ENCODE peak calls at places on chromosomes 13 and 19, in eight cellular contexts. One of them, this sample, is unnamed. For H3K9me3 and H3K4me1, the result is how much of the 10 kb centered on the place peaks cover.

GRCh38 chr19:7992575-7992974 is 12.9 kb downstream of the ELAVL1 start:
- DNase-seq in aorta: no peak
- DNase-seq in hepatocyte: no peak
- DNase-seq in esophagus muscularis mucosa: no peak
- DNase-seq in prostate gland: no peak
- DNase-seq in endodermal cell: no peak
- DNase-seq in Peyer's patch: no peak
- DNase-seq in colonic mucosa: no peak
- DNase-seq in this sample: no peak

GRCh38 chr19:16197188-16197621 is 506 bp upstream of the AP1M1 start:
- DNase-seq in aorta: no peak
- DNase-seq in hepatocyte: no peak
- DNase-seq in esophagus muscularis mucosa: no peak
- DNase-seq in prostate gland: no peak
- DNase-seq in endodermal cell: no peak
- DNase-seq in Peyer's patch: no peak
- DNase-seq in colonic mucosa: no peak
- DNase-seq in this sample: no peak

GRCh38 chr19:31693870-31694269 is 344.6 kb upstream of the TSHZ3 start:
- DNase-seq in aorta: no peak
- DNase-seq in hepatocyte: no peak
- DNase-seq in esophagus muscularis mucosa: peak
- DNase-seq in prostate gland: no peak
- DNase-seq in endodermal cell: no peak
- DNase-seq in Peyer's patch: no peak
- DNase-seq in colonic mucosa: no peak
- DNase-seq in this sample: no peak

GRCh38 chr19:16904599-16904998 is 15.8 kb downstream of the F2RL3 start:
- DNase-seq in aorta: no peak
- DNase-seq in hepatocyte: no peak
- DNase-seq in esophagus muscularis mucosa: no peak
- DNase-seq in prostate gland: no peak
- DNase-seq in endodermal cell: no peak
- DNase-seq in Peyer's patch: no peak
- DNase-seq in colonic mucosa: no peak
- DNase-seq in this sample: no peak

GRCh38 chr13:95754069-95754468 is 77.1 kb downstream of the DNAJC3 start:
- DNase-seq in aorta: no peak
- DNase-seq in hepatocyte: no peak
- DNase-seq in esophagus muscularis mucosa: no peak
- DNase-seq in prostate gland: no peak
- DNase-seq in endodermal cell: no peak
- DNase-seq in Peyer's patch: no peak
- DNase-seq in colonic mucosa: no peak
- DNase-seq in this sample: no peak

GRCh38 chr13:40940841-40941240 is 78.3 kb downstream of the ELF1 start:
- DNase-seq in aorta: no peak
- DNase-seq in hepatocyte: no peak
- DNase-seq in esophagus muscularis mucosa: no peak
- DNase-seq in prostate gland: no peak
- DNase-seq in endodermal cell: no peak
- DNase-seq in Peyer's patch: no peak
- DNase-seq in colonic mucosa: no peak
- DNase-seq in this sample: no peak

GRCh38 chr13:79988573-79988972 is 352.4 kb downstream of the SPRY2 start:
- DNase-seq in aorta: no peak
- DNase-seq in hepatocyte: peak
- DNase-seq in esophagus muscularis mucosa: no peak
- DNase-seq in prostate gland: no peak
- DNase-seq in endodermal cell: no peak
- DNase-seq in Peyer's patch: peak
- DNase-seq in colonic mucosa: no peak
- DNase-seq in this sample: peak

GRCh38 chr13:36766295-36766694 is 52.7 kb upstream of the RFXAP start:
- DNase-seq in aorta: no peak
- DNase-seq in hepatocyte: no peak
- DNase-seq in esophagus muscularis mucosa: no peak
- DNase-seq in prostate gland: no peak
- DNase-seq in endodermal cell: no peak
- DNase-seq in Peyer's patch: no peak
- DNase-seq in colonic mucosa: no peak
- DNase-seq in this sample: no peak

GRCh38 chr13:26721251-26721939 is 39.2 kb downstream of the GPR12 start:
- DNase-seq in aorta: peak
- DNase-seq in hepatocyte: no peak
- DNase-seq in esophagus muscularis mucosa: peak
- DNase-seq in prostate gland: no peak
- DNase-seq in endodermal cell: no peak
- DNase-seq in Peyer's patch: no peak
- DNase-seq in colonic mucosa: no peak
- DNase-seq in this sample: no peak

GRCh38 chr13:27493981-27494380 is 43.6 kb upstream of the MTIF3 start:
- DNase-seq in aorta: no peak
- DNase-seq in hepatocyte: no peak
- DNase-seq in esophagus muscularis mucosa: no peak
- DNase-seq in prostate gland: no peak
- DNase-seq in endodermal cell: no peak
- DNase-seq in Peyer's patch: no peak
- DNase-seq in colonic mucosa: no peak
- DNase-seq in this sample: no peak

GRCh38 chr19:15663245-15663644 is 9.6 kb upstream of the CYP4F12 start:
- DNase-seq in aorta: no peak
- DNase-seq in hepatocyte: no peak
- DNase-seq in esophagus muscularis mucosa: no peak
- DNase-seq in prostate gland: no peak
- DNase-seq in endodermal cell: no peak
- DNase-seq in Peyer's patch: no peak
- DNase-seq in colonic mucosa: no peak
- DNase-seq in this sample: no peak

GRCh38 chr19:13987101-13987890 is 18.8 kb downstream of the RFX1 start:
- DNase-seq in aorta: peak
- DNase-seq in hepatocyte: no peak
- DNase-seq in esophagus muscularis mucosa: no peak
- DNase-seq in prostate gland: no peak
- DNase-seq in endodermal cell: peak
- DNase-seq in Peyer's patch: no peak
- DNase-seq in colonic mucosa: no peak
- DNase-seq in this sample: no peak

GRCh38 chr19:16542045-16542893 is at the start of gene CHERP:
- DNase-seq in aorta: peak
- DNase-seq in hepatocyte: peak
- DNase-seq in esophagus muscularis mucosa: peak
- DNase-seq in prostate gland: peak
- DNase-seq in endodermal cell: peak
- DNase-seq in Peyer's patch: peak
- DNase-seq in colonic mucosa: peak
- DNase-seq in this sample: peak

GRCh38 chr19:40717325-40717879 is 490 bp downstream of the ITPKC start:
- DNase-seq in aorta: peak
- DNase-seq in hepatocyte: no peak
- DNase-seq in esophagus muscularis mucosa: no peak
- DNase-seq in prostate gland: peak
- DNase-seq in endodermal cell: no peak
- DNase-seq in Peyer's patch: peak
- DNase-seq in colonic mucosa: peak
- DNase-seq in this sample: no peak

GRCh38 chr19:677201-677600 is 1.0 kb downstream of the FSTL3 start:
- DNase-seq in aorta: peak
- DNase-seq in hepatocyte: peak
- DNase-seq in esophagus muscularis mucosa: no peak
- DNase-seq in prostate gland: no peak
- DNase-seq in endodermal cell: peak
- DNase-seq in Peyer's patch: no peak
- DNase-seq in colonic mucosa: peak
- DNase-seq in this sample: no peak

GRCh38 chr13:97298816-97299215 is 76.7 kb downstream of the MBNL2 start:
- DNase-seq in aorta: no peak
- DNase-seq in hepatocyte: no peak
- DNase-seq in esophagus muscularis mucosa: no peak
- DNase-seq in prostate gland: no peak
- DNase-seq in endodermal cell: no peak
- DNase-seq in Peyer's patch: no peak
- DNase-seq in colonic mucosa: no peak
- DNase-seq in this sample: no peak

GRCh38 chr13:38767506-38768265 is 80.8 kb downstream of the FREM2 start:
- DNase-seq in aorta: no peak
- DNase-seq in hepatocyte: no peak
- DNase-seq in esophagus muscularis mucosa: no peak
- DNase-seq in prostate gland: no peak
- DNase-seq in endodermal cell: no peak
- DNase-seq in Peyer's patch: no peak
- DNase-seq in colonic mucosa: no peak
- DNase-seq in this sample: no peak

DNA sequence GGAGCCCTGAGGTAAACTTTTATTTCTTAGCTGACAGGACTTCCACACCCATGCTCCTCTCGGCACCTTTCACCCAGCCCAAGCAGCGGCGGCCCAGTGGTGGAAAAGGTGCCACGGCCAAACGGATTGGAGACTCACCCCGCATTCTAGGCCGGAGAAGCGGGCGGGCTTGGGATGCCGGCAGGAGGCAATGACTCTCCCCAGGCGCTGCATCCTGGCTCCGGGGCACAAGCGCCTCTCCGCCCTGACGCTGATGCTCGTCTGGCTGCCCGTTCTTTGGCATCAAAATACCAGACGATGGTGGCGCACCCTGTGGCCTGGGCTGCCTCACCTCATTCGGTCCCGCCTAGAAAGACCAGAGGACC is 6.7 kb upstream of the ZNF606 start:
- DNase-seq in aorta: no peak
- DNase-seq in hepatocyte: no peak
- DNase-seq in esophagus muscularis mucosa: no peak
- DNase-seq in prostate gland: no peak
- DNase-seq in endodermal cell: no peak
- DNase-seq in Peyer's patch: no peak
- DNase-seq in colonic mucosa: no peak
- DNase-seq in this sample: no peak
- H3K9me3 ChIP-seq in aorta: under half
- H3K9me3 ChIP-seq in hepatocyte: under half
- H3K9me3 ChIP-seq in esophagus muscularis mucosa: half or more
- H3K9me3 ChIP-seq in prostate gland: under half
- H3K9me3 ChIP-seq in endodermal cell: half or more
- H3K9me3 ChIP-seq in Peyer's patch: under half
- H3K9me3 ChIP-seq in colonic mucosa: under half
- H3K9me3 ChIP-seq in this sample: under half

GRCh38 chr19:6060600-6061391 is 49.5 kb downstream of the RFX2 start:
- DNase-seq in aorta: no peak
- DNase-seq in hepatocyte: peak
- DNase-seq in esophagus muscularis mucosa: peak
- DNase-seq in prostate gland: peak
- DNase-seq in endodermal cell: peak
- DNase-seq in Peyer's patch: no peak
- DNase-seq in colonic mucosa: peak
- DNase-seq in this sample: no peak
- H3K4me1 ChIP-seq in aorta: under half
- H3K4me1 ChIP-seq in hepatocyte: under half
- H3K4me1 ChIP-seq in esophagus muscularis mucosa: half or more
- H3K4me1 ChIP-seq in prostate gland: under half
- H3K4me1 ChIP-seq in endodermal cell: under half
- H3K4me1 ChIP-seq in Peyer's patch: half or more
- H3K4me1 ChIP-seq in colonic mucosa: under half
- H3K4me1 ChIP-seq in this sample: under half

GRCh38 chr19:56748443-56748842 is 76.9 kb upstream of the ZNF835 start:
- DNase-seq in aorta: no peak
- DNase-seq in hepatocyte: no peak
- DNase-seq in esophagus muscularis mucosa: peak
- DNase-seq in prostate gland: no peak
- DNase-seq in endodermal cell: no peak
- DNase-seq in Peyer's patch: no peak
- DNase-seq in colonic mucosa: no peak
- DNase-seq in this sample: no peak
- H3K4me3 ChIP-seq in aorta: no peak
- H3K4me3 ChIP-seq in hepatocyte: no peak
- H3K4me3 ChIP-seq in esophagus muscularis mucosa: no peak
- H3K4me3 ChIP-seq in prostate gland: no peak
- H3K4me3 ChIP-seq in endodermal cell: no peak
- H3K4me3 ChIP-seq in Peyer's patch: no peak
- H3K4me3 ChIP-seq in colonic mucosa: no peak
- H3K4me3 ChIP-seq in this sample: no peak

DNA sequence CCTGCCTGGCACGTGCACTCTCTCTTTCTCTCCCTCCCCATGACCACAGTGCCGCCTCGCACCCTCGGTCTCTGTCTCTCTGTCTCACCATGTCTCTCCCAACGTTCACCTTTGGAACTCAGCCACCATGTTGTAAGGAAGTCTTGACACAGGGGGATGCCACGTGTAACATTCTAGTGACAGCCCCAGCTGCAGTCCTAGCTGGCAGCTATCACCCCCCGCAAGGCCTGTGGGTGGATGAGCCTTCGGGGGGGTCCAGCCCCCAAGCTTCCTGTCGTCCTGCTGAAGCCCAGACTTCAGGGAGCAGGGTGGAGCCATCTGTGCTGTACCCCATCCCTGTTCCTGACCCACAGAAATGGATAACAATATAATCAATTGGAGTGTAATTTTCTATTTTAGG is 118.5 kb downstream of the SOX1 start:
- DNase-seq in aorta: no peak
- DNase-seq in hepatocyte: no peak
- DNase-seq in esophagus muscularis mucosa: no peak
- DNase-seq in prostate gland: no peak
- DNase-seq in endodermal cell: peak
- DNase-seq in Peyer's patch: no peak
- DNase-seq in colonic mucosa: no peak
- DNase-seq in this sample: no peak
- H3K9me3 ChIP-seq in aorta: under half
- H3K9me3 ChIP-seq in hepatocyte: under half
- H3K9me3 ChIP-seq in esophagus muscularis mucosa: under half
- H3K9me3 ChIP-seq in prostate gland: under half
- H3K9me3 ChIP-seq in endodermal cell: under half
- H3K9me3 ChIP-seq in Peyer's patch: under half
- H3K9me3 ChIP-seq in colonic mucosa: under half
- H3K9me3 ChIP-seq in this sample: under half